ENCODE peak calls at places on chromosome 10, in five cellular contexts. X, Z, N, Y and A are unnamed samples.
A peak's percentile ranks its signal among the peaks of the same experiment; 100 is the strongest.

GRCh38 chr10:109275970-109276369 is 647.3 kb downstream of the XPNPEP1 start:
- DNase-seq in X (no peak), Z (no peak), N (no peak), Y (no peak), A (no peak)

GRCh38 chr10:120480065-120480600 is 23.1 kb downstream of the PLPP4 start:
- DNase-seq in X (no peak), Z (no peak), N (no peak), Y (no peak), A (no peak)

GRCh38 chr10:31723074-31723750 is 205.4 kb downstream of the ARHGAP12 start:
- DNase-seq in X (no peak), Z (no peak), N (no peak), Y (no peak), A (no peak)

GRCh38 chr10:103668351-103669242 is 175.1 kb downstream of the NEURL1 start:
- DNase-seq in X (peak; percentile 83), Z (peak; percentile 89), N (peak; percentile 70), Y (peak; percentile 79), A (peak; percentile 72)

GRCh38 chr10:14220026-14220425 is 110.7 kb downstream of the FRMD4A start:
- DNase-seq in X (no peak), Z (no peak), N (no peak), Y (no peak), A (no peak)

GRCh38 chr10:63058236-63058635 is 74.9 kb upstream of the NRBF2 start:
- DNase-seq in X (no peak), Z (no peak), N (no peak), Y (no peak), A (no peak)

GRCh38 chr10:118264252-118264651 is 77.9 kb downstream of the FAM204A start:
- DNase-seq in X (no peak), Z (no peak), N (no peak), Y (no peak), A (no peak)

GRCh38 chr10:93745411-93746065 is 12.2 kb upstream of the LGI1 start:
- DNase-seq in X (no peak), Z (no peak), N (no peak), Y (no peak), A (no peak)

DNA sequence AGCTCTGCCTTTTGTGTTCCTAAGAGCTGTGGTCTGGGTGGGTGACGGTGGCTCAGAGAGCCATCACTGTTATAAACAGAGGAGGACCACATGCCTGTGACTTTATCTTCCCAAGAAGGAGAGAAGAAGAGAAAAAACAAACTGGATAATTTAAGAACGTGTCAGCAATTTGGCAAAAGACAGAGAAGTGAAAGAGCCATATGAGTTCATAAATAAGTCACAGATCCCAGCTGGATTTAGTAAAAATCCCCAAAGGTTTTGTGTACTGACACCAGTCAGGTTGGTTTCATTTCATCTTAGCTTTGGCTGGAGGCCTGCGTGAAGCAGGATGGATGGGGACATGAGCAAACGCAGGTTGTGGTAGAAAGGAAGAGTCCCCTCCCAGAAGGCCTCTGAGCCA is 120.7 kb downstream of the CXCL12 start:
- DNase-seq in X (no peak), Z (no peak), N (no peak), Y (peak; percentile 50), A (no peak)
- H3K27ac ChIP-seq in X (peak overlapping the region; percentile 37), Z (peak overlapping the region; percentile 30), N (peak overlapping the region; percentile 52), Y (peak overlapping the region; percentile 83), A (no peak overlapping the region)

DNA sequence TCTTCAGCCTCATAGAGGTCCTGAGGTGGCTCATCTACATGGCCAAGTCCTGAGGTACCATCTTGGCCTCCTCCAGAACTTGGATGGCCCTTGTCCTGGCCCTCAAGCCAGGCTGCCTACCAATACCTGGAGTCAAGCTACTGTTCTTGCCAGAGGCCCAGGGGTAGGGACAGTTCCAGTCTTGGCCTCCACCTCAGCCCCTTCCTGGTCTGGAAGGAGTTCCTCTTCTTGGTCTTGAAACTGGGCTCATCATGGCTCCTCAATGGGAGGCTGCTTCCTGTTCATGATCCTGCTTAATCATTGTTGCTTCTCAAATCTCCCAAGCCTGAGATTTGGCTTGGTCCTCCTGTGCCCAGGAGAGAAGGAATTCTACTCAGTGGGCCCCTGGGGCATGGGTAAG is 3.9 kb downstream of the HPS6 start:
- DNase-seq in X (no peak), Z (no peak), N (no peak), Y (no peak), A (no peak)
- TF ChIP-seq POLR2A in X (no peak), Z (no peak), N (no peak), Y (no peak), A (no peak)

GRCh38 chr10:75432176-75432575 is 752 bp downstream of the LRMDA start:
- DNase-seq in X (no peak), Z (no peak), N (no peak), Y (no peak), A (peak; percentile 68)
- H3K4me3 ChIP-seq in X (peak overlapping the region; percentile 69), Z (peak overlapping the region; percentile 64), N (peak overlapping the region; percentile 75), Y (no peak overlapping the region), A (no peak overlapping the region)

GRCh38 chr10:132096863-132097478 is 31.2 kb downstream of the JAKMIP3 start:
- DNase-seq in X (no peak), Z (no peak), N (no peak), Y (no peak), A (no peak)
- H3K27ac ChIP-seq in X (no peak overlapping the region), Z (no peak overlapping the region), N (no peak overlapping the region), Y (no peak overlapping the region), A (no peak overlapping the region)

GRCh38 chr10:84232376-84232775 is 7.0 kb upstream of the LRIT2 start:
- DNase-seq in X (no peak), Z (no peak), N (no peak), Y (no peak), A (no peak)

GRCh38 chr10:84226616-84227015 is 1.3 kb upstream of the LRIT2 start:
- DNase-seq in X (no peak), Z (no peak), N (no peak), Y (no peak), A (no peak)

GRCh38 chr10:84233940-84234339 is 7.4 kb downstream of the LRIT1 start:
- DNase-seq in X (no peak), Z (no peak), N (no peak), Y (no peak), A (no peak)

GRCh38 chr10:84227810-84228209 is 2.5 kb upstream of the LRIT2 start:
- DNase-seq in X (no peak), Z (no peak), N (no peak), Y (no peak), A (no peak)

DNA sequence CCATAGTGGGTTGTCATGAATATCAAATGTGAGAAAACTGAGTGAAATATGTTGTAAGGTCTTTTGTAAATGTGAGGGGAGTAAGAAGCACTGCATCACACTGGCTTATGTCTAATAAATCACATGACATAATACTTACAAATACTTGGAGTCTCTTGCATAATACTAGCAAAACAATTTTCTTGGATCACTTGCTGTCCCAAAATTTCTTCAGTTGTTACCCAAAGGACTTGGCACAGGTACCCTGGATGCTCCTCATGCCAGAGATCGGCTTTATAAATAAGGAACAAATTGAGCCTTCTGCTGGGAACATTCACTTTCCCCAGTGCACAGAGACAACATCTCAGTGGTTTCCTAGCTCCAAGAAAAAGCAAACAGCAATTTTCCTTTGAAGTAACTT is 5.0 kb upstream of the LRIT2 start:
- DNase-seq in X (no peak), Z (no peak), N (no peak), Y (no peak), A (peak; percentile 31)
- TF ChIP-seq POLR2A in X (no peak), Z (no peak), N (no peak), Y (no peak), A (no peak)

GRCh38 chr10:116676118-116676517 is 55.4 kb downstream of the PNLIPRP2 start:
- DNase-seq in X (no peak), Z (no peak), N (no peak), Y (no peak), A (no peak)
- H3K4me3 ChIP-seq in X (no peak overlapping the region), Z (no peak overlapping the region), N (no peak overlapping the region), Y (no peak overlapping the region), A (no peak overlapping the region)

GRCh38 chr10:51014680-51015425 is 59.4 kb upstream of the PRKG1 start:
- DNase-seq in X (no peak), Z (no peak), N (no peak), Y (no peak), A (no peak)
- H3K27ac ChIP-seq in X (peak overlapping the region; percentile 13), Z (no peak overlapping the region), N (peak overlapping the region; percentile 15), Y (peak overlapping the region; percentile 55), A (peak overlapping the region; percentile 19)